ENCODE peak calls at places on chromosomes 16 and 17, in eight cellular contexts. Q, H, K, P, Y, X, E and B are unnamed samples.

GRCh38 chr17:12927541-12928425 is 90.0 kb downstream of the ELAC2 start:
- DNase-seq in Q (no peak), H (no peak), K (no peak), P (peak), Y (no peak), X (no peak), E (no peak), B (peak)

GRCh38 chr17:3916825-3917224 is 560 bp upstream of the P2RX1 start:
- DNase-seq in Q (no peak), H (no peak), K (no peak), P (no peak), Y (peak), X (no peak), E (no peak), B (no peak)

GRCh38 chr16:89044394-89045180 is 49.1 kb upstream of the ACSF3 start:
- DNase-seq in Q (no peak), H (no peak), K (no peak), P (no peak), Y (no peak), X (no peak), E (no peak), B (peak)

GRCh38 chr17:43732961-43733360 is 25.6 kb downstream of the SOST start:
- DNase-seq in Q (no peak), H (no peak), K (no peak), P (no peak), Y (no peak), X (no peak), E (no peak), B (no peak)

GRCh38 chr17:78128616-78129384 is at the start of gene TMC6:
- DNase-seq in Q (no peak), H (peak), K (no peak), P (peak), Y (peak), X (no peak), E (peak), B (peak)

GRCh38 chr16:72247821-72248253 is 75.9 kb upstream of the PMFBP1 start:
- DNase-seq in Q (no peak), H (no peak), K (no peak), P (no peak), Y (no peak), X (no peak), E (no peak), B (no peak)

GRCh38 chr17:38896373-38896954 is 26.6 kb downstream of the LASP1 start:
- DNase-seq in Q (no peak), H (no peak), K (no peak), P (peak), Y (no peak), X (no peak), E (no peak), B (no peak)

GRCh38 chr16:84039696-84040095 is 2.9 kb downstream of the SLC38A8 start:
- DNase-seq in Q (no peak), H (no peak), K (no peak), P (no peak), Y (no peak), X (no peak), E (no peak), B (no peak)

GRCh38 chr17:58304735-58305486 is 23.7 kb downstream of the TSPOAP1 start:
- DNase-seq in Q (no peak), H (no peak), K (no peak), P (no peak), Y (no peak), X (no peak), E (peak), B (no peak)

GRCh38 chr17:17528696-17529652 is 32.8 kb upstream of the RASD1 start:
- DNase-seq in Q (no peak), H (no peak), K (no peak), P (no peak), Y (no peak), X (no peak), E (no peak), B (no peak)

GRCh38 chr17:49527927-49528651 is 33.0 kb downstream of the NGFR start:
- DNase-seq in Q (no peak), H (no peak), K (no peak), P (peak), Y (no peak), X (no peak), E (no peak), B (no peak)

GRCh38 chr17:20022701-20023100 is 13.5 kb downstream of the SPECC1 start:
- DNase-seq in Q (no peak), H (no peak), K (no peak), P (no peak), Y (no peak), X (no peak), E (no peak), B (no peak)

GRCh38 chr17:15381707-15382106 is 40.3 kb upstream of the TEKT3 start:
- DNase-seq in Q (no peak), H (no peak), K (no peak), P (no peak), Y (no peak), X (no peak), E (no peak), B (no peak)

GRCh38 chr16:7983671-7984070 is 606.6 kb downstream of the TMEM114 start:
- DNase-seq in Q (no peak), H (no peak), K (no peak), P (no peak), Y (no peak), X (no peak), E (no peak), B (no peak)

GRCh38 chr16:75764154-75764768 is 38.0 kb upstream of the CPHXL start:
- DNase-seq in Q (peak), H (peak), K (peak), P (peak), Y (peak), X (peak), E (peak), B (peak)

GRCh38 chr16:3101018-3101840 is 2.1 kb upstream of the ZSCAN10 start:
- DNase-seq in Q (no peak), H (no peak), K (no peak), P (peak), Y (peak), X (no peak), E (peak), B (peak)

GRCh38 chr17:83065660-83066542 is 13.5 kb upstream of the METRNL start:
- DNase-seq in Q (no peak), H (no peak), K (peak), P (peak), Y (no peak), X (no peak), E (no peak), B (no peak)

GRCh38 chr17:70037498-70037897 is 37.5 kb upstream of the KCNJ16 start:
- DNase-seq in Q (no peak), H (peak), K (no peak), P (peak), Y (no peak), X (no peak), E (no peak), B (peak)

GRCh38 chr17:4600563-4600962 is 16.2 kb downstream of the SMTNL2 start:
- DNase-seq in Q (no peak), H (no peak), K (no peak), P (peak), Y (no peak), X (no peak), E (no peak), B (peak)

GRCh38 chr17:73343168-73343634 is 31.4 kb upstream of the CDC42EP4 start:
- DNase-seq in Q (peak), H (no peak), K (peak), P (peak), Y (no peak), X (no peak), E (no peak), B (peak)

GRCh38 chr16:81625544-81626152 is 153.4 kb upstream of the PLCG2 start:
- DNase-seq in Q (no peak), H (no peak), K (no peak), P (no peak), Y (no peak), X (no peak), E (no peak), B (peak)

GRCh38 chr16:3454631-3455147 is 11.2 kb downstream of the NAA60 start:
- DNase-seq in Q (no peak), H (no peak), K (no peak), P (peak), Y (peak), X (no peak), E (no peak), B (no peak)

GRCh38 chr17:1803280-1803679 is 26.4 kb downstream of the SMYD4 start:
- DNase-seq in Q (no peak), H (no peak), K (no peak), P (no peak), Y (no peak), X (no peak), E (no peak), B (no peak)

GRCh38 chr16:49093939-49094338 is 187.7 kb downstream of the CBLN1 start:
- DNase-seq in Q (no peak), H (no peak), K (no peak), P (no peak), Y (no peak), X (no peak), E (no peak), B (no peak)

GRCh38 chr17:40363480-40363838 is 1.1 kb downstream of the GJD3 start:
- DNase-seq in Q (no peak), H (no peak), K (no peak), P (no peak), Y (peak), X (no peak), E (no peak), B (peak)

GRCh38 chr16:50081428-50082018 is 15.8 kb downstream of the HEATR3 start:
- DNase-seq in Q (no peak), H (no peak), K (no peak), P (no peak), Y (no peak), X (no peak), E (no peak), B (no peak)